ENCODE peak calls at places on chromosomes 3 and 15, in nine cellular contexts. F is omental fat pad; J is activated naive CD4-positive, alpha-beta T cell treated with Interleukin-2 at 50 U/mL for 16 hours; Z is T-cell; K is fibroblast of pulmonary artery; G is naive B cell; H is AG08395; N is activated CD4-positive, alpha-beta T cell treated with anti-CD3 and anti-CD28 coated beads for 36 hours; E is AG09319. V is an unnamed sample.

GRCh38 chr3:168088106-168088722 is 7.5 kb downstream of the GOLIM4 start:
- DNase-seq in H (peak; percentile 9), F (no peak), G (no peak), J (no peak), E (no peak), Z (no peak), N (peak; percentile 18), K (no peak), V (no peak)

GRCh38 chr3:131806736-131807135 is 228.1 kb downstream of the CPNE4 start:
- DNase-seq in Z (no peak), J (no peak), N (no peak), E (no peak), F (no peak), K (no peak), G (no peak), H (no peak), V (no peak)

GRCh38 chr3:47228088-47228487 is 54.5 kb downstream of the KIF9 start:
- DNase-seq in F (no peak), N (no peak), Z (no peak), J (no peak), E (no peak), H (no peak), G (no peak), K (no peak), V (no peak)

GRCh38 chr3:31364188-31364587 is 168.5 kb upstream of the STT3B start:
- DNase-seq in N (no peak), E (no peak), H (no peak), Z (no peak), F (no peak), K (no peak), J (no peak), G (no peak), V (no peak)

GRCh38 chr15:90901799-90902655 is 1.1 kb upstream of the MAN2A2 start:
- DNase-seq in E (peak; percentile 47), G (peak; percentile 75), F (no peak), N (peak; percentile 83), K (peak; percentile 82), H (peak; percentile 100), J (peak; percentile 73), Z (peak; percentile 69), V (peak; percentile 81)

GRCh38 chr3:49401758-49402157 is 10.0 kb downstream of the RHOA start:
- DNase-seq in K (no peak), H (no peak), N (no peak), G (no peak), F (no peak), Z (no peak), E (no peak), J (no peak), V (no peak)

GRCh38 chr3:194270627-194271458 is 80.3 kb downstream of the CPN2 start:
- DNase-seq in E (no peak), H (peak; percentile 64), G (no peak), K (peak; percentile 72), J (no peak), Z (no peak), N (no peak), F (peak; percentile 21), V (peak; percentile 87)

GRCh38 chr15:77510066-77511044 is 89.7 kb downstream of the HMG20A start:
- DNase-seq in J (no peak), K (no peak), F (no peak), N (no peak), H (no peak), Z (no peak), G (no peak), E (no peak), V (no peak)

V was measured in heart right ventricle.